ENCODE peak calls at places on chromosomes 6 and 20, in ten cellular contexts. N is progenitor cell of endocrine pancreas; J is HFF-Myc; L is left colon; Q is epithelial cell of prostate; R is cerebellar nuclear complex; B is NCI-H526; K is activated gamma-delta T cell treated with Interleukin-2 at 50 U/mL for 16 hours; V is fibroblast of lung; A is CD8-positive, alpha-beta T cell. S is an unnamed sample.

GRCh38 chr6:76682842-76683241 is 610.4 kb upstream of the IMPG1 start:
- DNase-seq in N (no peak), J (no peak), L (no peak), Q (no peak), R (no peak), B (peak), K (no peak), V (peak), A (no peak), S (peak)

GRCh38 chr20:24987873-24988835 is 4.4 kb downstream of the APMAP start:
- DNase-seq in N (no peak), J (no peak), L (no peak), Q (no peak), R (no peak), B (no peak), K (peak), V (no peak), A (no peak), S (no peak)

GRCh38 chr6:24064832-24065231 is 61.2 kb upstream of the NRSN1 start:
- DNase-seq in N (no peak), J (no peak), L (no peak), Q (no peak), R (no peak), B (no peak), K (no peak), V (no peak), A (no peak), S (no peak)

GRCh38 chr20:37345339-37346231 is at the start of gene SRC:
- DNase-seq in N (peak), J (no peak), L (peak), Q (no peak), R (no peak), B (peak), K (peak), V (peak), A (peak), S (peak)

GRCh38 chr6:169045486-169045885 is 208.2 kb downstream of the THBS2 start:
- DNase-seq in N (no peak), J (no peak), L (no peak), Q (no peak), R (peak), B (no peak), K (no peak), V (no peak), A (no peak), S (no peak)

GRCh38 chr6:137867685-137868509 is 838 bp downstream of the TNFAIP3 start:
- DNase-seq in N (no peak), J (no peak), L (peak), Q (no peak), R (no peak), B (no peak), K (peak), V (peak), A (peak), S (peak)

GRCh38 chr20:13220194-13220856 is 749 bp upstream of the ISM1 start:
- DNase-seq in N (peak), J (no peak), L (peak), Q (no peak), R (no peak), B (peak), K (no peak), V (peak), A (no peak), S (peak)

GRCh38 chr6:78607188-78607587 is 260.2 kb upstream of the IRAK1BP1 start:
- DNase-seq in N (no peak), J (no peak), L (no peak), Q (no peak), R (no peak), B (no peak), K (no peak), V (peak), A (no peak), S (no peak)

GRCh38 chr20:50794181-50794845 is 548 bp upstream of the BCAS4 start:
- DNase-seq in N (peak), J (no peak), L (peak), Q (no peak), R (peak), B (no peak), K (peak), V (no peak), A (no peak), S (no peak)

GRCh38 chr6:12870033-12870432 is 153.5 kb downstream of the PHACTR1 start:
- DNase-seq in N (no peak), J (no peak), L (no peak), Q (no peak), R (no peak), B (peak), K (no peak), V (no peak), A (no peak), S (no peak)

GRCh38 chr6:34044945-34045595 is 100.8 kb downstream of the GRM4 start:
- DNase-seq in N (no peak), J (no peak), L (no peak), Q (no peak), R (no peak), B (no peak), K (peak), V (no peak), A (peak), S (no peak)

GRCh38 chr6:166640342-166641043 is 13.4 kb upstream of the RPS6KA2 start:
- DNase-seq in N (no peak), J (no peak), L (no peak), Q (no peak), R (no peak), B (no peak), K (no peak), V (no peak), A (no peak), S (no peak)

GRCh38 chr6:161308075-161308655 is 34.3 kb upstream of the AGPAT4 start:
- DNase-seq in N (no peak), J (no peak), L (no peak), Q (no peak), R (no peak), B (peak), K (no peak), V (no peak), A (no peak), S (no peak)

GRCh38 chr6:28816909-28817807 is 106.6 kb downstream of the TRIM27 start:
- DNase-seq in N (no peak), J (peak), L (no peak), Q (no peak), R (no peak), B (peak), K (no peak), V (peak), A (no peak), S (peak)

GRCh38 chr6:129108337-129108736 is 225.4 kb downstream of the LAMA2 start:
- DNase-seq in N (no peak), J (no peak), L (no peak), Q (no peak), R (no peak), B (no peak), K (no peak), V (no peak), A (no peak), S (no peak)

GRCh38 chr20:6863798-6864201 is 96.3 kb downstream of the BMP2 start:
- DNase-seq in N (no peak), J (no peak), L (no peak), Q (no peak), R (no peak), B (no peak), K (no peak), V (no peak), A (no peak), S (peak)

GRCh38 chr6:32529697-32530429 is at the start of gene HLA-DRB5:
- DNase-seq in N (no peak), J (no peak), L (no peak), Q (no peak), R (no peak), B (no peak), K (peak), V (no peak), A (no peak), S (peak)

GRCh38 chr6:24864345-24864744 is 65.6 kb upstream of the ARMH2 start:
- DNase-seq in N (no peak), J (no peak), L (no peak), Q (no peak), R (no peak), B (no peak), K (no peak), V (peak), A (no peak), S (no peak)

GRCh38 chr6:9467746-9468145 is 947.1 kb downstream of the TFAP2A start:
- DNase-seq in N (no peak), J (no peak), L (no peak), Q (no peak), R (no peak), B (peak), K (no peak), V (peak), A (no peak), S (no peak)

GRCh38 chr6:130513770-130514169 is 148.0 kb downstream of the TMEM200A start:
- DNase-seq in N (no peak), J (peak), L (no peak), Q (peak), R (no peak), B (no peak), K (peak), V (peak), A (peak), S (no peak)

GRCh38 chr20:8766868-8767390 is 302.0 kb upstream of the PLCB4 start:
- DNase-seq in N (no peak), J (no peak), L (no peak), Q (no peak), R (no peak), B (no peak), K (no peak), V (no peak), A (no peak), S (no peak)

GRCh38 chr20:57656252-57656820 is 36.1 kb upstream of the ZBP1 start:
- DNase-seq in N (no peak), J (no peak), L (no peak), Q (no peak), R (no peak), B (no peak), K (no peak), V (no peak), A (no peak), S (no peak)

GRCh38 chr6:56808871-56809359 is 146.0 kb upstream of the BEND6 start:
- DNase-seq in N (no peak), J (no peak), L (no peak), Q (no peak), R (no peak), B (no peak), K (no peak), V (no peak), A (no peak), S (peak)

S was measured in ACHN.